ENCODE peak calls at places on chromosomes 3 and 15, in five cellular contexts. I is psoas muscle, C is AG10803, G is AG04449, O is dorsolateral prefrontal cortex. H is an unnamed sample.

GRCh38 chr3:129233538-129233937 is 15.9 kb upstream of the COPG1 start:
- DNase-seq in I (no peak), C (no peak), G (no peak), O (peak), H (no peak)

GRCh38 chr3:177948716-177949422 is 587.4 kb upstream of the KCNMB2 start:
- DNase-seq in I (no peak), C (no peak), G (no peak), O (no peak), H (no peak)

GRCh38 chr3:38987456-38987855 is 64.3 kb downstream of the SCN11A start:
- DNase-seq in I (no peak), C (no peak), G (no peak), O (no peak), H (no peak)

GRCh38 chr3:43606274-43606673 is 15.5 kb downstream of the ANO10 start:
- DNase-seq in I (no peak), C (no peak), G (no peak), O (no peak), H (no peak)

GRCh38 chr3:115713247-115713646 is 89.9 kb downstream of the GAP43 start:
- DNase-seq in I (peak), C (peak), G (no peak), O (peak), H (no peak)

GRCh38 chr3:121834079-121834730 is 655 bp downstream of the IQCB1 start:
- DNase-seq in I (peak), C (no peak), G (no peak), O (no peak), H (no peak)

GRCh38 chr3:94862703-94863102 is 799.8 kb downstream of the NSUN3 start:
- DNase-seq in I (no peak), C (peak), G (no peak), O (no peak), H (no peak)

GRCh38 chr15:61011576-61012336 is 217.3 kb downstream of the RORA start:
- DNase-seq in I (no peak), C (no peak), G (no peak), O (no peak), H (no peak)

GRCh38 chr3:162525052-162525451 is 1028.4 kb downstream of the OTOL1 start:
- DNase-seq in I (no peak), C (peak), G (peak), O (no peak), H (peak)

GRCh38 chr15:97904196-97904572 is 56.3 kb upstream of the ARRDC4 start:
- DNase-seq in I (peak), C (peak), G (no peak), O (peak), H (peak)

GRCh38 chr3:138945646-138946553 is 1.0 kb downstream of the FOXL2 start:
- DNase-seq in I (no peak), C (peak), G (no peak), O (no peak), H (no peak)

GRCh38 chr3:119681279-119681678 is 4.1 kb upstream of the COX17 start:
- DNase-seq in I (no peak), C (peak), G (no peak), O (no peak), H (no peak)

GRCh38 chr15:78004919-78005634 is 72.4 kb downstream of the TBC1D2B start:
- DNase-seq in I (peak), C (peak), G (peak), O (peak), H (peak)

GRCh38 chr3:33146791-33147445 is 33.1 kb downstream of the CRTAP start:
- DNase-seq in I (no peak), C (peak), G (no peak), O (no peak), H (peak)

GRCh38 chr15:70526974-70527325 is 236.4 kb downstream of the UACA start:
- DNase-seq in I (no peak), C (no peak), G (no peak), O (no peak), H (no peak)

GRCh38 chr3:176078916-176079315 is 1118.4 kb downstream of the TBL1XR1 start:
- DNase-seq in I (no peak), C (peak), G (peak), O (no peak), H (peak)

DNA sequence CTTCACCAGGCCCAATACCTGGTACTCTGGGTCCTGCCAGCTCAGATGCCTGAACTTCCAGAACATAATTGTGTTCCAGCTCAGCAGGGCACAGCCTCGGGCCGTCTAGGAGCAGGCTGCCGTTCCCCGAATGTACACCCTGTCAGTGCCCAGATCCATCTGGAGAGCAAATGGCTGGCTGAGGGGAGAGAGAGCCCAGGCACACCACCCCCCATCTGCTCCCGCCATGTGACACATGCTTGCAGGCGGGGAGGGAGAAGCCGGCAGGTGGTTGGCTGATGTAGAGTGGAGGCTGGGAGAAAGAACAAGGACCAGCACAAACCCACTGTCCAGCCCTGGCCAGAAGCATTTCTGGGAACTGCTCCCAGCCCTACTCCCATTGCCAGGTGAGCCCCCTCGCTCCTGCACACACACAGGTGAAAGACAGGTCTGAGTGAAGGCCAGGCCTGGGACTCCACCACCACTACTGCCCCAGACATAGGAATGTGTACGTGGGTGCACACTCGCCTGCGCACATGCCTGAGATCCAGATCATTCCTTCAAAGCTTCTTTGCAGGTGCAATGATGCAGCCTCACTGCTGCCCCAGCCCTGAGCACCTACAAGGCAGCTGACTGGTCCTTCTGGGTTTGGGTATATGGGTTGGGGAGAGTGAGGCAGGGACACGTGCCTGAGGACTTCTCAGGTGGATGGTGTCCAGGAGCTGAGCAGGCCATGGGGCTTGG is 53.5 kb downstream of the SEMA5B start:
- DNase-seq in I (no peak), C (no peak), G (no peak), O (peak), H (no peak)
- H3K4me3 ChIP-seq in I (no peak), C (no peak), G (no peak), O (no peak), H (no peak)

GRCh38 chr3:72012376-72012775 is 227.4 kb upstream of the PROK2 start:
- DNase-seq in I (no peak), C (no peak), G (no peak), O (no peak), H (no peak)

GRCh38 chr3:72013104-72013503 is 228.2 kb upstream of the PROK2 start:
- DNase-seq in I (no peak), C (no peak), G (no peak), O (no peak), H (no peak)

GRCh38 chr3:72008226-72008996 is 223.5 kb upstream of the PROK2 start:
- DNase-seq in I (no peak), C (peak), G (no peak), O (no peak), H (no peak)

GRCh38 chr3:72011495-72011894 is 226.5 kb upstream of the PROK2 start:
- DNase-seq in I (no peak), C (peak), G (peak), O (no peak), H (peak)

GRCh38 chr3:72010044-72010443 is 225.1 kb upstream of the PROK2 start:
- DNase-seq in I (no peak), C (peak), G (no peak), O (no peak), H (no peak)
- TF ChIP-seq CTCF in I (no peak), C (peak), G (no peak), O (no peak), H (no peak)

DNA sequence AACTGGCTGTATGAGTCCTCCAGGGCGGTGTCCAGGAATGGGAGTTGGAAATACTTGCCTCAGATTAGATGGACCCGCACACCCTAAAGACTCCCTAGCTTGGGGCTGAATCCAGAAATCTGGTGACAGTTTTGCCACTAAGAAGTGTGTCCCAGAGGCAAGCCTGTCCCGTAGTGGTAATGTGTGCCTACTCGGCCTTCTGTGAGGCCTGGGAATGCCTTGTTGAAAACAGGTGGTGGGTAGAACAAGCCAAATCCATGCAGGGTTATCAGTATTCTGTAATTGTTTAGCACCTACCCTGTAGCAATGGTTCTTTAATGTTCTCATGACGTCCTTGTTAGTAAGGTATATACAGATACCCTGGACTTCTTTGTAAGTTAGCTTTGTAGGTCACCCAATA is 1.6 kb downstream of the C3orf52 start:
- DNase-seq in I (no peak), C (no peak), G (no peak), O (no peak), H (no peak)
- H3K4me3 ChIP-seq in I (no peak), C (no peak), G (no peak), O (no peak), H (no peak)

GRCh38 chr3:53231532-53232511 is 24.0 kb downstream of the TKT start:
- DNase-seq in I (no peak), C (no peak), G (no peak), O (no peak), H (no peak)

GRCh38 chr3:53229171-53229570 is 26.7 kb downstream of the TKT start:
- DNase-seq in I (no peak), C (no peak), G (no peak), O (no peak), H (no peak)

GRCh38 chr3:53230789-53231188 is 25.0 kb downstream of the TKT start:
- DNase-seq in I (no peak), C (no peak), G (no peak), O (no peak), H (no peak)

GRCh38 chr3:53229606-53230005 is 26.2 kb downstream of the TKT start:
- DNase-seq in I (no peak), C (no peak), G (no peak), O (no peak), H (no peak)

DNA sequence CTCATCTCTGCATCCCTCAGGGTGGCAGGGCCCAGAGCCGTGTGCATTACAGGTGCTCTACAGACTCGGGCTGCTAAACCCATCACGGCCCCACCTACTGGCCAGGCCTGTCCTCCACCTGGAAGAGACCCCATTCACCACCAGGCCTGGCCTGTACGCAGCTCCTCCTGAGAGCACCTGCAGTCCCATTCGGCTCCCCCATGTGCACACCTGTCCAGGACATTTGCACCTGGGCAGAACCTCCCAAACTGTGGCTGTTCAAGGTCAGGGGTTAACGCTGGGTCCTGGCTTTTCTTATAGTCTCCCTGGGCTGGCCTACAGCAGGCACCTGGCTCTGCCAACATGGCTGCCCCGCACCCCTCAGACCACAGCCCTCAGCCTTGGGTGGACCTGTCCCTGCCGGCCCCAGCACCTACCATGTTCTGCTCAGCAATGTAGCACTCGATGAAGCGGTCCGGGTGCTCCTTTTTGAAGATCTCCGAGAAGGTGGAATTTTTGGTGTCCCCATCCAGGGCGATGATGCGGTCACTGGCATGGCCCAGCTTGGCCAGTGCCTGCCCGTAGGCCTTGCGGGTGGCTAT is 25.7 kb downstream of the TKT start:
- DNase-seq in I (no peak), C (no peak), G (no peak), O (no peak), H (no peak)
- TF ChIP-seq CTCF in I (no peak), C (no peak), G (no peak), O (no peak), H (no peak)

DNA sequence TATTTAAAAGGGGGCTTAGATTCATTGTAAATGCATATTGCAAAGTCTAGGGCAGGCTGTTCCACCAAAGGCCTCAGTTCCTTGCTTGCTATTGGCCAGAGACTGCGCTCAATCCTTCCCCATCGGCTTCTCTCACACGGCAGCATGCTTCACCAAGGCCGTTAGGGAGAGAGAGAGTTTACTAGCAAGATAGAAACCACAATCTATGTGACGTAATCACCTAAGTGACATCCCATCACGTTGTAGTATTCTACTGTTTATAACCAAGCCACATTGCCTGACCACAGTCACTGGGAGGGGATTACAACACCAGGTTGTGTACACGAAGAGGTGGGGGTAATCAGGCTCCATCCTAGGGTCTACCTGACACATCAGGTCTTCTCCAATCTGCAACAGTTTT is 16.0 kb upstream of the NPAP1 start:
- DNase-seq in I (no peak), C (no peak), G (no peak), O (no peak), H (no peak)
- H3K4me3 ChIP-seq in I (no peak), C (no peak), G (no peak), O (no peak), H (no peak)

GRCh38 chr3:105747056-105747455 is 121.8 kb downstream of the CBLB start:
- DNase-seq in I (no peak), C (peak), G (peak), O (no peak), H (peak)
- TF ChIP-seq CTCF in I (no peak), C (no peak), G (no peak), O (no peak), H (no peak)

DNA sequence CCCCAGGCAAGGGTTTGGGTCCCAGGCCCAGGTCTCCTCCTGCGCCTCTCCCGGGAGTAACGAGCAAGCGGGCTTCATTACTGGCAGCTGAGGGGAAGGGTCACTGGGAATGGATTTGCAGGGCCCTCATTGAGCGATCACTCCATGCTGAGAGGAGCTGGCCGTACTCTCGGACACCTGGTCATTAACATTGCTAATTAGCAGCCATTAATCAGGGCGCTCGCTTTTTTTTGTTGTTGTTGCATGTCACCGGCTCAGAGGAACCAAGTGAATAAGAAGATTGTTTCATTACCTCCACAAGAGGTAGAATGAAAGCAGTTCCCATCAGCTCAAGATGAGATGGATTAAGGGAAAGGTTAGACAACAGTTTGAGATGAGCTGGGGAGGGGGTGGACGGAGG is 293.0 kb upstream of the ATP11B start:
- DNase-seq in I (no peak), C (no peak), G (no peak), O (no peak), H (no peak)
- H3K4me3 ChIP-seq in I (no peak), C (no peak), G (no peak), O (peak), H (no peak)

GRCh38 chr3:35946121-35946856 is 307.0 kb downstream of the ARPP21 start:
- DNase-seq in I (no peak), C (peak), G (no peak), O (no peak), H (no peak)
- TF ChIP-seq CTCF in I (peak), C (peak), G (no peak), O (peak), H (peak)

GRCh38 chr3:143978263-143978631 is 6.6 kb downstream of the DIPK2A start:
- DNase-seq in I (no peak), C (no peak), G (no peak), O (no peak), H (no peak)
- H3K4me3 ChIP-seq in I (no peak), C (no peak), G (no peak), O (peak), H (no peak)